ENCODE peak calls at places on chromosomes 4 and X, in seven cellular contexts. D is NCI-H1417, Q is heart right ventricle, E is anterior cingulate cortex, N is EH, G is stromal cell of bone marrow, Y is NCI-H446 treated with DMSO at 0.1 percent for 48 hours. U is an unnamed sample.

GRCh38 chr4:158015241-158015640 is 157.6 kb downstream of the GASK1B start:
- DNase-seq in N (peak; percentile 63), Y (peak; percentile 12), G (peak; percentile 44), E (no peak), Q (no peak), D (no peak), U (peak; percentile 85)

GRCh38 chr4:48692897-48693296 is 87.2 kb downstream of the FRYL start:
- DNase-seq in N (peak; percentile 13), Q (no peak), E (no peak), D (no peak), Y (no peak), G (no peak), U (no peak)

GRCh38 chr4:139054791-139055376 is 39.3 kb downstream of the NOCT start:
- DNase-seq in Q (no peak), E (no peak), N (peak; percentile 55), D (no peak), Y (no peak), G (no peak), U (peak; percentile 7)

GRCh38 chr4:174828845-174829701 is at the start of gene GLRA3:
- DNase-seq in N (peak; percentile 10), G (peak; percentile 3), Y (no peak), Q (no peak), D (peak; percentile 99), E (peak; percentile 45), U (peak; percentile 1)

GRCh38 chrX:97405031-97405685 is 521.5 kb downstream of the RPA4 start:
- DNase-seq in N (no peak), D (no peak), Y (no peak), Q (no peak), G (no peak), E (no peak), U (no peak)

GRCh38 chr4:55468724-55469123 is 73.0 kb downstream of the TMEM165 start:
- DNase-seq in G (no peak), Q (no peak), Y (no peak), E (no peak), N (peak; percentile 73), D (no peak), U (peak; percentile 51)

GRCh38 chr4:75549019-75549418 is 6.8 kb upstream of the ODAPH start:
- DNase-seq in N (no peak), Q (no peak), D (no peak), G (no peak), E (no peak), Y (no peak), U (no peak)

GRCh38 chr4:118825799-118826198 is 10.1 kb downstream of the SEC24D start:
- DNase-seq in G (no peak), D (no peak), N (no peak), E (no peak), Y (no peak), Q (no peak), U (no peak)

GRCh38 chr4:2069161-2069971 is 10.2 kb downstream of the NAT8L start:
- DNase-seq in G (no peak), E (no peak), D (no peak), Y (no peak), N (no peak), Q (no peak), U (no peak)